ENCODE peak calls at places on chromosomes 7 and 10, in ten cellular contexts. One of them, this sample, is unnamed.

GRCh38 chr7:63040336-63040735 is 958.3 kb upstream of the ZNF722 start:
- DNase-seq in neuronal stem cell: no peak
- DNase-seq in heart right ventricle: no peak
- DNase-seq in bronchial epithelial cell: no peak
- DNase-seq in cardiac muscle cell: no peak
- DNase-seq in mesendoderm: no peak
- DNase-seq in colonic mucosa: no peak
- DNase-seq in fibroblast of lung: no peak
- DNase-seq in GM12878: no peak
- DNase-seq in fibroblast of mammary gland: no peak
- DNase-seq in this sample: no peak

GRCh38 chr10:103917326-103918052 is 495 bp downstream of the STN1 start:
- DNase-seq in cardiac muscle cell: no peak
- DNase-seq in neuronal stem cell: peak
- DNase-seq in heart right ventricle: peak
- DNase-seq in colonic mucosa: peak
- DNase-seq in mesendoderm: no peak
- DNase-seq in bronchial epithelial cell: no peak
- DNase-seq in fibroblast of lung: no peak
- DNase-seq in fibroblast of mammary gland: peak
- DNase-seq in GM12878: no peak
- DNase-seq in this sample: peak

GRCh38 chr7:73312831-73313520 is 4.3 kb upstream of the NSUN5 start:
- DNase-seq in fibroblast of lung: no peak
- DNase-seq in heart right ventricle: no peak
- DNase-seq in mesendoderm: no peak
- DNase-seq in GM12878: no peak
- DNase-seq in cardiac muscle cell: no peak
- DNase-seq in colonic mucosa: no peak
- DNase-seq in fibroblast of mammary gland: no peak
- DNase-seq in bronchial epithelial cell: no peak
- DNase-seq in neuronal stem cell: no peak
- DNase-seq in this sample: no peak

GRCh38 chr7:118845787-118846186 is 621.3 kb downstream of the ANKRD7 start:
- DNase-seq in mesendoderm: no peak
- DNase-seq in neuronal stem cell: no peak
- DNase-seq in colonic mucosa: no peak
- DNase-seq in fibroblast of lung: no peak
- DNase-seq in cardiac muscle cell: no peak
- DNase-seq in heart right ventricle: no peak
- DNase-seq in fibroblast of mammary gland: no peak
- DNase-seq in bronchial epithelial cell: no peak
- DNase-seq in GM12878: no peak
- DNase-seq in this sample: no peak

GRCh38 chr7:74400420-74401136 is 53.1 kb upstream of the GTF2IRD1 start:
- DNase-seq in mesendoderm: no peak
- DNase-seq in GM12878: no peak
- DNase-seq in fibroblast of mammary gland: no peak
- DNase-seq in neuronal stem cell: no peak
- DNase-seq in fibroblast of lung: no peak
- DNase-seq in bronchial epithelial cell: no peak
- DNase-seq in heart right ventricle: no peak
- DNase-seq in cardiac muscle cell: no peak
- DNase-seq in colonic mucosa: no peak
- DNase-seq in this sample: no peak

GRCh38 chr7:12939694-12940093 is 252.3 kb downstream of the ARL4A start:
- DNase-seq in bronchial epithelial cell: no peak
- DNase-seq in mesendoderm: no peak
- DNase-seq in GM12878: no peak
- DNase-seq in colonic mucosa: no peak
- DNase-seq in cardiac muscle cell: no peak
- DNase-seq in fibroblast of mammary gland: no peak
- DNase-seq in neuronal stem cell: no peak
- DNase-seq in fibroblast of lung: no peak
- DNase-seq in heart right ventricle: no peak
- DNase-seq in this sample: no peak

GRCh38 chr7:44846816-44847508 is 925 bp downstream of the H2AZ2 start:
- DNase-seq in mesendoderm: no peak
- DNase-seq in GM12878: no peak
- DNase-seq in fibroblast of mammary gland: no peak
- DNase-seq in colonic mucosa: no peak
- DNase-seq in cardiac muscle cell: no peak
- DNase-seq in neuronal stem cell: no peak
- DNase-seq in bronchial epithelial cell: peak
- DNase-seq in heart right ventricle: no peak
- DNase-seq in fibroblast of lung: no peak
- DNase-seq in this sample: no peak

GRCh38 chr10:93438796-93439253 is 43.3 kb downstream of the MYOF start:
- DNase-seq in neuronal stem cell: no peak
- DNase-seq in heart right ventricle: no peak
- DNase-seq in mesendoderm: peak
- DNase-seq in colonic mucosa: peak
- DNase-seq in bronchial epithelial cell: peak
- DNase-seq in fibroblast of lung: no peak
- DNase-seq in cardiac muscle cell: peak
- DNase-seq in GM12878: no peak
- DNase-seq in fibroblast of mammary gland: no peak
- DNase-seq in this sample: peak

GRCh38 chr7:76008156-76008687 is 13.8 kb upstream of the TMEM120A start:
- DNase-seq in GM12878: peak
- DNase-seq in bronchial epithelial cell: no peak
- DNase-seq in cardiac muscle cell: no peak
- DNase-seq in heart right ventricle: no peak
- DNase-seq in fibroblast of lung: no peak
- DNase-seq in colonic mucosa: no peak
- DNase-seq in mesendoderm: no peak
- DNase-seq in fibroblast of mammary gland: no peak
- DNase-seq in neuronal stem cell: no peak
- DNase-seq in this sample: no peak

GRCh38 chr10:86757110-86757790 is 831 bp downstream of the BMPR1A start:
- DNase-seq in GM12878: no peak
- DNase-seq in fibroblast of mammary gland: peak
- DNase-seq in fibroblast of lung: peak
- DNase-seq in bronchial epithelial cell: peak
- DNase-seq in mesendoderm: peak
- DNase-seq in heart right ventricle: peak
- DNase-seq in neuronal stem cell: peak
- DNase-seq in cardiac muscle cell: peak
- DNase-seq in colonic mucosa: peak
- DNase-seq in this sample: peak

GRCh38 chr7:80665526-80665925 is 27.1 kb downstream of the CD36 start:
- DNase-seq in heart right ventricle: no peak
- DNase-seq in fibroblast of mammary gland: no peak
- DNase-seq in fibroblast of lung: no peak
- DNase-seq in cardiac muscle cell: no peak
- DNase-seq in bronchial epithelial cell: peak
- DNase-seq in colonic mucosa: no peak
- DNase-seq in GM12878: no peak
- DNase-seq in neuronal stem cell: no peak
- DNase-seq in mesendoderm: no peak
- DNase-seq in this sample: no peak

GRCh38 chr7:45924283-45924682 is 3.2 kb upstream of the IGFBP3 start:
- DNase-seq in heart right ventricle: no peak
- DNase-seq in neuronal stem cell: no peak
- DNase-seq in colonic mucosa: no peak
- DNase-seq in bronchial epithelial cell: peak
- DNase-seq in mesendoderm: no peak
- DNase-seq in fibroblast of lung: peak
- DNase-seq in GM12878: no peak
- DNase-seq in fibroblast of mammary gland: peak
- DNase-seq in cardiac muscle cell: peak
- DNase-seq in this sample: peak

GRCh38 chr7:45921699-45922519 is 837 bp upstream of the IGFBP3 start:
- DNase-seq in mesendoderm: peak
- DNase-seq in heart right ventricle: peak
- DNase-seq in fibroblast of mammary gland: peak
- DNase-seq in fibroblast of lung: peak
- DNase-seq in GM12878: no peak
- DNase-seq in neuronal stem cell: peak
- DNase-seq in cardiac muscle cell: peak
- DNase-seq in bronchial epithelial cell: peak
- DNase-seq in colonic mucosa: peak
- DNase-seq in this sample: peak

GRCh38 chr7:45923818-45924217 is 2.7 kb upstream of the IGFBP3 start:
- DNase-seq in fibroblast of mammary gland: no peak
- DNase-seq in colonic mucosa: no peak
- DNase-seq in heart right ventricle: no peak
- DNase-seq in fibroblast of lung: no peak
- DNase-seq in GM12878: no peak
- DNase-seq in bronchial epithelial cell: no peak
- DNase-seq in mesendoderm: no peak
- DNase-seq in cardiac muscle cell: no peak
- DNase-seq in neuronal stem cell: no peak
- DNase-seq in this sample: no peak

GRCh38 chr7:45922810-45923209 is 1.7 kb upstream of the IGFBP3 start:
- DNase-seq in heart right ventricle: no peak
- DNase-seq in GM12878: no peak
- DNase-seq in fibroblast of lung: peak
- DNase-seq in fibroblast of mammary gland: no peak
- DNase-seq in colonic mucosa: no peak
- DNase-seq in bronchial epithelial cell: peak
- DNase-seq in neuronal stem cell: no peak
- DNase-seq in cardiac muscle cell: peak
- DNase-seq in mesendoderm: peak
- DNase-seq in this sample: no peak

DNA sequence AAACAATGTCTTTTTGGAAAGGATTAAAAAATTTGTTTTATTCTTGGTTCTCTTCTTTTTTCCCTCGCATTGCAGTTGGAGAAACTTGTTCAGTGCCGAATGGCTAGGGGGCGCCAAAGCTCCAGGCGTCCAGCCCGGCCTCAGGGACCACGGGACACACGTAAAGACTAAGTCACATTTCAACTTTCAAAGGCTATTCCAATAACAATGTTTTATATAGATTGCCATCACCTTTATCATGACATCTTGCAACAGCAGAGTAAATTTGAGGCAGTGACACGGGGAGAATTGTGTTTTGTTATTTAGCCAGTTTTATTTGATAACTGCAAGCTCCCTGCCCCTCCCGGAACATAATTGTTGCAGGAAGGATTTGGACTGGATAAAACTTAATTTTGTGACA is 2.2 kb upstream of the IGFBP3 start:
- DNase-seq in fibroblast of mammary gland: peak
- DNase-seq in cardiac muscle cell: peak
- DNase-seq in colonic mucosa: peak
- DNase-seq in bronchial epithelial cell: peak
- DNase-seq in GM12878: no peak
- DNase-seq in mesendoderm: peak
- DNase-seq in heart right ventricle: peak
- DNase-seq in neuronal stem cell: peak
- DNase-seq in fibroblast of lung: peak
- DNase-seq in this sample: peak
- H3K4me3 ChIP-seq in fibroblast of mammary gland: no peak
- H3K4me3 ChIP-seq in cardiac muscle cell: no peak
- H3K4me3 ChIP-seq in colonic mucosa: no peak
- H3K4me3 ChIP-seq in bronchial epithelial cell: no peak
- H3K4me3 ChIP-seq in GM12878: no peak
- H3K4me3 ChIP-seq in mesendoderm: no peak
- H3K4me3 ChIP-seq in heart right ventricle: peak
- H3K4me3 ChIP-seq in neuronal stem cell: no peak
- H3K4me3 ChIP-seq in fibroblast of lung: peak
- H3K4me3 ChIP-seq in this sample: peak

GRCh38 chr7:7639421-7639820 is 1.1 kb upstream of the UMAD1 start:
- DNase-seq in mesendoderm: no peak
- DNase-seq in heart right ventricle: no peak
- DNase-seq in cardiac muscle cell: no peak
- DNase-seq in fibroblast of mammary gland: no peak
- DNase-seq in neuronal stem cell: no peak
- DNase-seq in colonic mucosa: no peak
- DNase-seq in fibroblast of lung: peak
- DNase-seq in bronchial epithelial cell: no peak
- DNase-seq in GM12878: no peak
- DNase-seq in this sample: no peak
- H3K4me3 ChIP-seq in mesendoderm: peak
- H3K4me3 ChIP-seq in heart right ventricle: peak
- H3K4me3 ChIP-seq in cardiac muscle cell: peak
- H3K4me3 ChIP-seq in fibroblast of mammary gland: peak
- H3K4me3 ChIP-seq in neuronal stem cell: peak
- H3K4me3 ChIP-seq in colonic mucosa: peak
- H3K4me3 ChIP-seq in fibroblast of lung: peak
- H3K4me3 ChIP-seq in bronchial epithelial cell: peak
- H3K4me3 ChIP-seq in GM12878: peak
- H3K4me3 ChIP-seq in this sample: peak

DNA sequence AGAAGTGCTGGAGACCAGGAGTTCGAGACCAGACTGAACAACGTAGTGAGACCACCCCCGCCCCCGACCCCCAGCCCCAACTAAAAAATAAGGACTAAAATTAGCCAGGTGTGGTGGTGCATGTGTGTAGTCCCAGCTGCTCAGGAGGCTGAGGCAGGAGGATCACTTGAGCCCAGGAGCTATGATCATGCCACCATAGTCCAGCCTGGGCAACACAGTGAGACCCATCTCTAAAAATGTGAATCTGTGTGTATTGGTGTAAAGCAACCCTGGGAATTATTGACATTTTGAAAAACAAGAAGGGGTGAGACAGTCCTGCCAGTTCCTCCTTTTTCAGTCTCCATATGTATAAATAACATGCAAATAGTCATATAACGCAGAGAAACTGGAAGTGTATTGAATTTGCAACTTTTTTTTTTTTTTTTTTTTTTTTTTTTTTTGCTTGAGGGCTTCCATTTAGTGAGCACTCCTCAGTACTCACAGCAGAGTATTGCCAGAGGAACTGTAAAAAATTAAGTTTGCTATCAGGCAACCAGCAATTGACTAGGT is 3.4 kb upstream of the ITGB1 start:
- DNase-seq in fibroblast of lung: no peak
- DNase-seq in bronchial epithelial cell: no peak
- DNase-seq in mesendoderm: no peak
- DNase-seq in cardiac muscle cell: no peak
- DNase-seq in fibroblast of mammary gland: no peak
- DNase-seq in neuronal stem cell: no peak
- DNase-seq in colonic mucosa: no peak
- DNase-seq in GM12878: no peak
- DNase-seq in heart right ventricle: no peak
- DNase-seq in this sample: no peak
- H3K4me3 ChIP-seq in fibroblast of lung: no peak
- H3K4me3 ChIP-seq in bronchial epithelial cell: no peak
- H3K4me3 ChIP-seq in mesendoderm: no peak
- H3K4me3 ChIP-seq in cardiac muscle cell: no peak
- H3K4me3 ChIP-seq in fibroblast of mammary gland: no peak
- H3K4me3 ChIP-seq in neuronal stem cell: no peak
- H3K4me3 ChIP-seq in colonic mucosa: no peak
- H3K4me3 ChIP-seq in GM12878: no peak
- H3K4me3 ChIP-seq in heart right ventricle: peak
- H3K4me3 ChIP-seq in this sample: no peak

GRCh38 chr7:15174470-15174869 is 271.9 kb upstream of the DGKB start:
- DNase-seq in neuronal stem cell: no peak
- DNase-seq in GM12878: no peak
- DNase-seq in fibroblast of mammary gland: no peak
- DNase-seq in fibroblast of lung: no peak
- DNase-seq in bronchial epithelial cell: no peak
- DNase-seq in mesendoderm: no peak
- DNase-seq in cardiac muscle cell: no peak
- DNase-seq in colonic mucosa: no peak
- DNase-seq in heart right ventricle: no peak
- DNase-seq in this sample: no peak

GRCh38 chr7:15178065-15178464 is 275.5 kb upstream of the DGKB start:
- DNase-seq in neuronal stem cell: no peak
- DNase-seq in fibroblast of mammary gland: peak
- DNase-seq in heart right ventricle: no peak
- DNase-seq in colonic mucosa: no peak
- DNase-seq in cardiac muscle cell: no peak
- DNase-seq in fibroblast of lung: peak
- DNase-seq in mesendoderm: no peak
- DNase-seq in bronchial epithelial cell: no peak
- DNase-seq in GM12878: no peak
- DNase-seq in this sample: no peak

GRCh38 chr7:15175103-15175502 is 272.6 kb upstream of the DGKB start:
- DNase-seq in heart right ventricle: no peak
- DNase-seq in GM12878: no peak
- DNase-seq in cardiac muscle cell: no peak
- DNase-seq in mesendoderm: no peak
- DNase-seq in neuronal stem cell: no peak
- DNase-seq in fibroblast of mammary gland: no peak
- DNase-seq in bronchial epithelial cell: no peak
- DNase-seq in colonic mucosa: no peak
- DNase-seq in fibroblast of lung: no peak
- DNase-seq in this sample: no peak
- H3K4me3 ChIP-seq in heart right ventricle: no peak
- H3K4me3 ChIP-seq in GM12878: no peak
- H3K4me3 ChIP-seq in cardiac muscle cell: no peak
- H3K4me3 ChIP-seq in mesendoderm: no peak
- H3K4me3 ChIP-seq in neuronal stem cell: no peak
- H3K4me3 ChIP-seq in fibroblast of mammary gland: no peak
- H3K4me3 ChIP-seq in bronchial epithelial cell: no peak
- H3K4me3 ChIP-seq in colonic mucosa: no peak
- H3K4me3 ChIP-seq in fibroblast of lung: no peak
- H3K4me3 ChIP-seq in this sample: no peak

This sample was measured in hepatocyte.